ENCODE peak calls at places on chromosomes 13 and 19, in ten cellular contexts. H is CD8-positive, alpha-beta memory T cell; Q is BJ; V is keratinocyte; E is Caco-2; O is esophagus muscularis mucosa; Y is dorsolateral prefrontal cortex; W is mammary epithelial cell; L is transverse colon; Z is AG10803. D is an unnamed sample.

GRCh38 chr19:47713046-47714021 is at the start of gene EHD2:
- DNase-seq in H (no peak), Q (no peak), V (no peak), E (peak), O (no peak), Y (no peak), W (peak), L (peak), Z (peak), D (no peak)

GRCh38 chr19:38736413-38737280 is 7.6 kb downstream of the CAPN12 start:
- DNase-seq in H (peak), Q (no peak), V (no peak), E (peak), O (no peak), Y (no peak), W (peak), L (peak), Z (peak), D (peak)

GRCh38 chr19:6811906-6812305 is 39.4 kb downstream of the VAV1 start:
- DNase-seq in H (no peak), Q (no peak), V (no peak), E (peak), O (no peak), Y (no peak), W (peak), L (no peak), Z (peak), D (peak)

GRCh38 chr19:6219147-6219525 is 60.6 kb downstream of the MLLT1 start:
- DNase-seq in H (no peak), Q (no peak), V (no peak), E (no peak), O (no peak), Y (no peak), W (no peak), L (no peak), Z (no peak), D (no peak)

GRCh38 chr19:51807111-51807701 is 12.2 kb downstream of the FPR3 start:
- DNase-seq in H (no peak), Q (no peak), V (no peak), E (no peak), O (no peak), Y (no peak), W (peak), L (peak), Z (peak), D (no peak)

GRCh38 chr19:2507109-2507508 is 31.2 kb downstream of the GADD45B start:
- DNase-seq in H (peak), Q (no peak), V (no peak), E (peak), O (no peak), Y (no peak), W (peak), L (peak), Z (peak), D (peak)

GRCh38 chr13:83281666-83282065 is 600.6 kb downstream of the SLITRK1 start:
- DNase-seq in H (no peak), Q (no peak), V (no peak), E (no peak), O (no peak), Y (no peak), W (no peak), L (no peak), Z (peak), D (no peak)

GRCh38 chr13:34561033-34561432 is 381.0 kb upstream of the NBEA start:
- DNase-seq in H (no peak), Q (no peak), V (no peak), E (no peak), O (no peak), Y (no peak), W (no peak), L (no peak), Z (no peak), D (no peak)

GRCh38 chr19:17205237-17206140 is 9.7 kb upstream of the USE1 start:
- DNase-seq in H (peak), Q (no peak), V (no peak), E (peak), O (no peak), Y (peak), W (peak), L (peak), Z (peak), D (no peak)

GRCh38 chr13:29556742-29557141 is 38.7 kb downstream of the SLC7A1 start:
- DNase-seq in H (no peak), Q (no peak), V (no peak), E (no peak), O (no peak), Y (no peak), W (no peak), L (no peak), Z (no peak), D (no peak)

GRCh38 chr13:107210216-107211010 is 642.5 kb upstream of the ARGLU1 start:
- DNase-seq in H (no peak), Q (peak), V (no peak), E (no peak), O (no peak), Y (no peak), W (no peak), L (no peak), Z (peak), D (no peak)

GRCh38 chr19:33393286-33394005 is 19.9 kb downstream of the CEBPG start:
- DNase-seq in H (no peak), Q (no peak), V (no peak), E (no peak), O (no peak), Y (peak), W (no peak), L (no peak), Z (no peak), D (no peak)

GRCh38 chr19:48999481-49000325 is 6.0 kb downstream of the RUVBL2 start:
- DNase-seq in H (peak), Q (no peak), V (no peak), E (peak), O (no peak), Y (no peak), W (peak), L (peak), Z (peak), D (no peak)

GRCh38 chr13:32650705-32651311 is 64.6 kb downstream of the PDS5B start:
- DNase-seq in H (peak), Q (no peak), V (no peak), E (peak), O (no peak), Y (no peak), W (peak), L (peak), Z (peak), D (peak)

GRCh38 chr13:69264362-69265334 is 843.0 kb upstream of the ATXN8OS start:
- DNase-seq in H (no peak), Q (no peak), V (no peak), E (no peak), O (no peak), Y (no peak), W (no peak), L (no peak), Z (no peak), D (no peak)

GRCh38 chr13:35475960-35476943 is at the start of gene MAB21L1:
- DNase-seq in H (no peak), Q (peak), V (no peak), E (no peak), O (no peak), Y (peak), W (peak), L (peak), Z (peak), D (no peak)

GRCh38 chr13:48210178-48210577 is 22.8 kb upstream of the ITM2B start:
- DNase-seq in H (no peak), Q (peak), V (peak), E (no peak), O (no peak), Y (no peak), W (peak), L (no peak), Z (peak), D (peak)

GRCh38 chr13:80362488-80362887 is 21.6 kb upstream of the SPRY2 start:
- DNase-seq in H (no peak), Q (no peak), V (no peak), E (no peak), O (no peak), Y (no peak), W (no peak), L (no peak), Z (no peak), D (no peak)

GRCh38 chr13:74966814-74967213 is 515.2 kb downstream of the TBC1D4 start:
- DNase-seq in H (no peak), Q (no peak), V (no peak), E (no peak), O (no peak), Y (no peak), W (no peak), L (no peak), Z (peak), D (no peak)

GRCh38 chr13:38767506-38768265 is 80.8 kb downstream of the FREM2 start:
- DNase-seq in H (no peak), Q (no peak), V (no peak), E (no peak), O (no peak), Y (peak), W (peak), L (no peak), Z (no peak), D (no peak)

GRCh38 chr13:91228083-91228482 is 119.4 kb upstream of the MIR17HG start:
- DNase-seq in H (no peak), Q (no peak), V (no peak), E (no peak), O (no peak), Y (no peak), W (no peak), L (no peak), Z (no peak), D (no peak)

GRCh38 chr13:56400774-56401173 is 739.9 kb upstream of the PRR20A start:
- DNase-seq in H (no peak), Q (no peak), V (no peak), E (no peak), O (no peak), Y (no peak), W (no peak), L (no peak), Z (no peak), D (no peak)

GRCh38 chr13:103140001-103140671 is 73.9 kb upstream of the SLC10A2 start:
- DNase-seq in H (no peak), Q (peak), V (no peak), E (peak), O (no peak), Y (no peak), W (peak), L (no peak), Z (no peak), D (no peak)

GRCh38 chr19:18306209-18306902 is 16.5 kb downstream of the LSM4 start:
- DNase-seq in H (no peak), Q (no peak), V (no peak), E (no peak), O (no peak), Y (no peak), W (no peak), L (peak), Z (no peak), D (no peak)

GRCh38 chr13:19781526-19781925 is 1.2 kb downstream of the PSPC1 start:
- DNase-seq in H (no peak), Q (no peak), V (no peak), E (no peak), O (no peak), Y (no peak), W (no peak), L (no peak), Z (no peak), D (no peak)

GRCh38 chr19:2869618-2870017 is 2.5 kb downstream of the ZNF556 start:
- DNase-seq in H (no peak), Q (no peak), V (no peak), E (no peak), O (no peak), Y (no peak), W (no peak), L (no peak), Z (no peak), D (no peak)

GRCh38 chr19:24033962-24034342 is 53.0 kb upstream of the ZNF254 start:
- DNase-seq in H (peak), Q (peak), V (no peak), E (peak), O (peak), Y (peak), W (peak), L (peak), Z (peak), D (no peak)

GRCh38 chr19:48152552-48152951 is 17.6 kb downstream of the LIG1 start:
- DNase-seq in H (peak), Q (no peak), V (no peak), E (peak), O (no peak), Y (peak), W (peak), L (peak), Z (peak), D (peak)

GRCh38 chr13:63680704-63681103 is 2265.1 kb upstream of the PCDH20 start:
- DNase-seq in H (no peak), Q (no peak), V (no peak), E (no peak), O (no peak), Y (no peak), W (no peak), L (no peak), Z (no peak), D (no peak)

GRCh38 chr13:43516401-43516826 is 270.4 kb downstream of the ENOX1 start:
- DNase-seq in H (no peak), Q (peak), V (no peak), E (peak), O (no peak), Y (no peak), W (no peak), L (no peak), Z (peak), D (peak)

GRCh38 chr13:42215578-42216421 is 56.2 kb upstream of the AKAP11 start:
- DNase-seq in H (no peak), Q (no peak), V (no peak), E (peak), O (no peak), Y (no peak), W (peak), L (no peak), Z (peak), D (peak)

GRCh38 chr13:67135356-67135755 is 94.8 kb downstream of the PCDH9 start:
- DNase-seq in H (no peak), Q (no peak), V (no peak), E (no peak), O (no peak), Y (no peak), W (no peak), L (no peak), Z (no peak), D (no peak)

DNA sequence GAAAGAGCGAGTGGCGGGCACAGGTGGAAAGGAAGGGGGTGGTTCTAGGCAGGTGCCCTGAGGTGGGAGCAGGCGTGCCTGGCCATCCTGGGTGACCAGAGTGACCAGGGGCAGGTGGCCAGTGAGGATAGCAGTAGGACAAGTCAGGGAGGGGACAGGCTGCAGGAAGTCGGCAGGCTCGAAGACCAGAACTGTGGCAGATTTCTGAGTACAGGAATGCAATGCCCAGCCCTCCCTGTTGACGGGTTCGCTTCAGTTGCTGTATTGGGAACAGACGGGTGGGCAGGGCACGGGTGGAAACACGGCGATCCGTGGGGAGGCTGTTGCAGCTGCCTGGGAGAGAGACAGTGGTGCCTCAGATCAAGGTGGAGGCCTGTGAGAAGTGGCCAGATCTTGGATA is 1.9 kb downstream of the ZNF628 start:
- DNase-seq in H (no peak), Q (no peak), V (no peak), E (no peak), O (no peak), Y (no peak), W (no peak), L (no peak), Z (no peak), D (no peak)
- H3K4me3 ChIP-seq in H (no peak), Q (no peak), V (no peak), E (no peak), O (no peak), Y (no peak), W (no peak), L (no peak), Z (no peak), D (no peak)

DNA sequence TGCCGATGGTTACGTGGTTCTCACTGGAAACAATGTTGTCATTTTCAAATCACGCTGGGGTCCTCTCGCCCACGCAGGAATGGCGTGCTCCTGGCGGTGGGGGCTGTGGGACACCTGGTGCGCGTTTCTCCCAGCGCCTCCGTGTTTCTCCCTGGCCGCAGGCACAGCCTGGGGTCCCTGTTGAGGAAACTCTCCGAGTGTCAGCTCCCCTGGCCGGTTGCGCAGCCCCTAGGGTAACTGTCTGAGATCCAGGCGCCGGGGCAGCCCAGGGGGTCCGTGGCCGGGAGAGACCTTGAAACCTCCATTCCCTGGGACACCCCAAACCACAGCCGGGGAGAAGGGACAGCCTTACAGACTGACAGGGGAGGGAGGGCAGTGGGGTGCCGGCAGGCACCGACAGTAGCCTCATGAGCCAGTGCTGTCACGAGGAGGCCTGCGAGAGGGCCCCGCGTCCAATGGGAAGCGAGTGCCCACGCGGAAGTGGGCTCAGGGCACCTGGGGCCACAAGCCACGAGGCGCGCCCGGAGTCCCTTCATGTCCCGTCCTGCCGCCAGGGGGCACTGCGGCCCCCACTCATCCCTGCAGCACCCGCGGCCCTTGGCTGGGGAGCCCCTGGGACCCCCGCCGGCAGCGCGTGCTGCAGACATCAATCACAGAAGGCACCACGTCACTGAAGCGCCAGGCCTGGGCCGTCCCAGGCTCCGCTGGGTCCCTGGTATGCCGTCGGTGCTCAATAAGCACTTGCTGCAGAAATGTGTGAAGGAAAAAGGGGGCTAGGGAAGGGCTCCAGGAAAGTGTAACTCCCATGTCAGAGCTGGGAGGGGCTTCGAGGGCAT is 9.5 kb downstream of the ADAMTSL5 start:
- DNase-seq in H (peak), Q (no peak), V (no peak), E (peak), O (no peak), Y (peak), W (no peak), L (peak), Z (peak), D (no peak)
- H3K4me3 ChIP-seq in H (no peak), Q (peak), V (no peak), E (no peak), O (peak), Y (no peak), W (no peak), L (no peak), Z (no peak), D (peak)

DNA sequence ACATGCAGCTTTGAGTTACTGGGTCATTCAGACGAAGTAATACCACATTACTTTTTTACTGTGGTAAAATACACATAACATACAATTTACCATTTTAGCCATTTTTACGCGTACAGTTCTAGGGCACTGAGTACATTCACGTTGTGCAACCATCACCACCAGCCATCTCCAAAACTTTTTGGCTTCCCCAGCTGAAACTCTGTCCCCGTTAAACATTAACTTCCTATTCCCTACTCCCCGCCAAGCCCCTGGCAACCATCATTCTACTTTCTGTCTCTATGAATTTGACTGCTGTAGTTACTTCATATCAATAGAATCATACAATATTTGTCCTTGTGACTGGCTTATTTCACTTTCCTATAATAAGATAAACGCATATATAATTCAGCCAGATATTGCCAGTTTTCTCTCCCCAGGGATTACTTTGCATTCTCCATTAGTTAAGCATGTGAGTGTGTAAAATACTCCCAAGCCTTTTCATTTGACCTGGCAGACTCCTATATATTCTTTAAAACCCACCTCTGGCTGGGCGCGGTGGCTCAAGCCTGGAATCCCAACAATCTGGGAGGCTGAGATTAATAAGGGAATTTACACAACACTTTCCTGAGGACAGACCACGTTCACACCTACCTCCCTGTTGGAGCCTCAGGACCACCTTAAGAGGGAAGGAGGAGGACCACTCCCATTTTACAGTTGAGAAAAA is 10.0 kb upstream of the CYP4F22 start:
- DNase-seq in H (no peak), Q (no peak), V (no peak), E (no peak), O (no peak), Y (no peak), W (no peak), L (no peak), Z (no peak), D (no peak)
- H3K4me3 ChIP-seq in H (no peak), Q (no peak), V (no peak), E (no peak), O (no peak), Y (no peak), W (no peak), L (no peak), Z (no peak), D (no peak)

GRCh38 chr19:35118268-35119026 is 2.8 kb downstream of the FXYD3 start:
- DNase-seq in H (no peak), Q (no peak), V (no peak), E (no peak), O (no peak), Y (no peak), W (no peak), L (peak), Z (no peak), D (no peak)

GRCh38 chr19:35115538-35115951 is at the start of gene FXYD3:
- DNase-seq in H (no peak), Q (no peak), V (no peak), E (no peak), O (no peak), Y (no peak), W (no peak), L (peak), Z (no peak), D (no peak)

GRCh38 chr19:35117791-35118190 is 2.2 kb downstream of the FXYD3 start:
- DNase-seq in H (no peak), Q (no peak), V (no peak), E (no peak), O (no peak), Y (no peak), W (no peak), L (peak), Z (no peak), D (no peak)

GRCh38 chr19:35116085-35116801 is 620 bp downstream of the FXYD3 start:
- DNase-seq in H (no peak), Q (no peak), V (no peak), E (peak), O (no peak), Y (no peak), W (peak), L (peak), Z (no peak), D (no peak)

GRCh38 chr19:35117017-35117570 is 1.5 kb downstream of the FXYD3 start:
- DNase-seq in H (no peak), Q (no peak), V (no peak), E (no peak), O (no peak), Y (no peak), W (no peak), L (no peak), Z (no peak), D (no peak)
- H3K4me3 ChIP-seq in H (no peak), Q (no peak), V (peak), E (peak), O (peak), Y (no peak), W (peak), L (peak), Z (no peak), D (no peak)

GRCh38 chr13:22936228-22936627 is 244.6 kb upstream of the SGCG start:
- DNase-seq in H (no peak), Q (no peak), V (no peak), E (no peak), O (no peak), Y (no peak), W (no peak), L (no peak), Z (no peak), D (no peak)

GRCh38 chr13:22934744-22935523 is 245.8 kb upstream of the SGCG start:
- DNase-seq in H (no peak), Q (no peak), V (no peak), E (no peak), O (no peak), Y (no peak), W (no peak), L (no peak), Z (no peak), D (no peak)

GRCh38 chr13:22938576-22938975 is 242.2 kb upstream of the SGCG start:
- DNase-seq in H (no peak), Q (no peak), V (no peak), E (no peak), O (no peak), Y (no peak), W (no peak), L (no peak), Z (no peak), D (no peak)

GRCh38 chr13:22939157-22939556 is 241.6 kb upstream of the SGCG start:
- DNase-seq in H (no peak), Q (no peak), V (no peak), E (no peak), O (no peak), Y (no peak), W (no peak), L (no peak), Z (no peak), D (no peak)

GRCh38 chr13:22937241-22937640 is 243.5 kb upstream of the SGCG start:
- DNase-seq in H (no peak), Q (no peak), V (no peak), E (no peak), O (no peak), Y (no peak), W (no peak), L (no peak), Z (no peak), D (no peak)
- H3K4me3 ChIP-seq in H (no peak), Q (no peak), V (no peak), E (no peak), O (no peak), Y (no peak), W (no peak), L (no peak), Z (no peak), D (no peak)

GRCh38 chr13:46179576-46180368 is 2.2 kb downstream of the LCP1 start:
- DNase-seq in H (peak), Q (no peak), V (no peak), E (no peak), O (no peak), Y (no peak), W (no peak), L (peak), Z (no peak), D (no peak)
- H3K4me3 ChIP-seq in H (peak), Q (no peak), V (no peak), E (no peak), O (peak), Y (peak), W (no peak), L (peak), Z (no peak), D (no peak)

D was measured in skeletal muscle cell.